ENCODE peak calls at places on chromosomes 4 and X, in four cellular contexts. One of them, this sample, is unnamed.

GRCh38 chr4:10212400-10212799 is 95.8 kb upstream of the WDR1 start:
- DNase-seq in K562: no peak
- DNase-seq in IMR-90: no peak
- DNase-seq in HEK293T: no peak
- DNase-seq in this sample: no peak

GRCh38 chr4:101785476-101785875 is 5.1 kb upstream of the BANK1 start:
- DNase-seq in IMR-90: no peak
- DNase-seq in K562: no peak
- DNase-seq in HEK293T: no peak
- DNase-seq in this sample: no peak

GRCh38 chr4:41600243-41600642 is 62.3 kb downstream of the LIMCH1 start:
- DNase-seq in K562: no peak
- DNase-seq in HEK293T: no peak
- DNase-seq in IMR-90: no peak
- DNase-seq in this sample: no peak

GRCh38 chr4:10656988-10657387 is 27.6 kb downstream of the CLNK start:
- DNase-seq in IMR-90: peak; percentile 43
- DNase-seq in K562: no peak
- DNase-seq in HEK293T: no peak
- DNase-seq in this sample: no peak

GRCh38 chr4:21986312-21986711 is 37.7 kb upstream of the KCNIP4 start:
- DNase-seq in HEK293T: no peak
- DNase-seq in IMR-90: no peak
- DNase-seq in K562: no peak
- DNase-seq in this sample: no peak

GRCh38 chr4:102537280-102537679 is 36.1 kb downstream of the NFKB1 start:
- DNase-seq in HEK293T: no peak
- DNase-seq in IMR-90: peak; percentile 46
- DNase-seq in K562: no peak
- DNase-seq in this sample: no peak

GRCh38 chr4:127239902-127240575 is 392.7 kb upstream of the INTU start:
- DNase-seq in K562: no peak
- DNase-seq in HEK293T: no peak
- DNase-seq in IMR-90: no peak
- DNase-seq in this sample: no peak

GRCh38 chr4:100935090-100935489 is 412.2 kb downstream of the PPP3CA start:
- DNase-seq in HEK293T: peak; percentile 7
- DNase-seq in IMR-90: peak; percentile 2
- DNase-seq in K562: no peak
- DNase-seq in this sample: peak; percentile 35

GRCh38 chr4:4182835-4183568 is 43.7 kb downstream of the OTOP1 start:
- DNase-seq in HEK293T: peak; percentile 65
- DNase-seq in K562: peak; percentile 48
- DNase-seq in IMR-90: no peak
- DNase-seq in this sample: peak; percentile 8

GRCh38 chrX:108186811-108187210 is 95.2 kb downstream of the ATG4A start:
- DNase-seq in HEK293T: no peak
- DNase-seq in IMR-90: peak; percentile 87
- DNase-seq in K562: no peak
- DNase-seq in this sample: peak; percentile 19

GRCh38 chr4:17336069-17336468 is 175.8 kb downstream of the QDPR start:
- DNase-seq in HEK293T: no peak
- DNase-seq in K562: no peak
- DNase-seq in IMR-90: no peak
- DNase-seq in this sample: no peak

GRCh38 chrX:16082470-16083085 is 40.8 kb upstream of the GRPR start:
- DNase-seq in HEK293T: no peak
- DNase-seq in IMR-90: no peak
- DNase-seq in K562: no peak
- DNase-seq in this sample: no peak

GRCh38 chr4:124931050-124931449 is 218.5 kb upstream of the ANKRD50 start:
- DNase-seq in HEK293T: peak; percentile 8
- DNase-seq in IMR-90: peak; percentile 77
- DNase-seq in K562: no peak
- DNase-seq in this sample: no peak

GRCh38 chrX:30967516-30967915 is 78.5 kb upstream of the TAB3 start:
- DNase-seq in HEK293T: no peak
- DNase-seq in K562: no peak
- DNase-seq in IMR-90: no peak
- DNase-seq in this sample: no peak

GRCh38 chrX:152878976-152879755 is 18.7 kb upstream of the ZNF185 start:
- DNase-seq in HEK293T: no peak
- DNase-seq in K562: no peak
- DNase-seq in IMR-90: no peak
- DNase-seq in this sample: no peak

GRCh38 chr4:36320130-36320902 is 38.9 kb downstream of the DTHD1 start:
- DNase-seq in HEK293T: no peak
- DNase-seq in K562: no peak
- DNase-seq in IMR-90: no peak
- DNase-seq in this sample: no peak

GRCh38 chrX:397575-397974 is 10.9 kb upstream of the PPP2R3B start:
- DNase-seq in HEK293T: no peak
- DNase-seq in K562: no peak
- DNase-seq in IMR-90: peak; percentile 46
- DNase-seq in this sample: no peak

GRCh38 chrX:44503550-44503949 is 39.1 kb downstream of the FUNDC1 start:
- DNase-seq in IMR-90: no peak
- DNase-seq in K562: no peak
- DNase-seq in HEK293T: no peak
- DNase-seq in this sample: no peak

GRCh38 chrX:140440891-140441290 is 64.0 kb downstream of the SOX3 start:
- DNase-seq in K562: no peak
- DNase-seq in IMR-90: peak; percentile 5
- DNase-seq in HEK293T: no peak
- DNase-seq in this sample: no peak

GRCh38 chr4:13528823-13529129 is 15.5 kb downstream of the NKX3-2 start:
- DNase-seq in IMR-90: no peak
- DNase-seq in K562: no peak
- DNase-seq in HEK293T: no peak
- DNase-seq in this sample: no peak

GRCh38 chr4:6470502-6471302 is 1.7 kb downstream of the PPP2R2C start:
- DNase-seq in IMR-90: peak; percentile 7
- DNase-seq in HEK293T: peak; percentile 51
- DNase-seq in K562: peak; percentile 61
- DNase-seq in this sample: peak; percentile 61

GRCh38 chrX:8586953-8587352 is 122.3 kb downstream of the VCX3B start:
- DNase-seq in K562: no peak
- DNase-seq in IMR-90: no peak
- DNase-seq in HEK293T: no peak
- DNase-seq in this sample: no peak

GRCh38 chrX:15906544-15906943 is 51.9 kb upstream of the AP1S2 start:
- DNase-seq in IMR-90: peak; percentile 5
- DNase-seq in HEK293T: no peak
- DNase-seq in K562: no peak
- DNase-seq in this sample: no peak

GRCh38 chrX:110733166-110733565 is 62.5 kb downstream of the CHRDL1 start:
- DNase-seq in K562: no peak
- DNase-seq in IMR-90: peak; percentile 17
- DNase-seq in HEK293T: no peak
- DNase-seq in this sample: no peak

GRCh38 chr4:122827258-122827887 is 742 bp downstream of the FGF2 start:
- DNase-seq in HEK293T: peak; percentile 69
- DNase-seq in K562: peak; percentile 62
- DNase-seq in IMR-90: peak; percentile 25
- DNase-seq in this sample: no peak

GRCh38 chr4:174154455-174154854 is 129.0 kb downstream of the FBXO8 start:
- DNase-seq in K562: peak; percentile 64
- DNase-seq in HEK293T: no peak
- DNase-seq in IMR-90: peak; percentile 76
- DNase-seq in this sample: peak; percentile 43

GRCh38 chr4:40576651-40577480 is 52.8 kb downstream of the RBM47 start:
- DNase-seq in HEK293T: no peak
- DNase-seq in IMR-90: peak; percentile 91
- DNase-seq in K562: peak; percentile 48
- DNase-seq in this sample: peak; percentile 98

GRCh38 chrX:138748480-138748879 is 37.0 kb upstream of the FGF13 start:
- DNase-seq in K562: peak; percentile 23
- DNase-seq in IMR-90: peak; percentile 6
- DNase-seq in HEK293T: no peak
- DNase-seq in this sample: no peak

GRCh38 chr4:156766846-156767245 is 204.8 kb downstream of the PDGFC start:
- DNase-seq in HEK293T: no peak
- DNase-seq in IMR-90: peak; percentile 60
- DNase-seq in K562: no peak
- DNase-seq in this sample: no peak

GRCh38 chr4:119861731-119862130 is 204.9 kb downstream of the MAD2L1 start:
- DNase-seq in HEK293T: no peak
- DNase-seq in K562: no peak
- DNase-seq in IMR-90: no peak
- DNase-seq in this sample: no peak

GRCh38 chr4:40617903-40618302 is 11.8 kb downstream of the RBM47 start:
- DNase-seq in K562: no peak
- DNase-seq in IMR-90: no peak
- DNase-seq in HEK293T: no peak
- DNase-seq in this sample: no peak

GRCh38 chr4:4647041-4647440 is 105.2 kb upstream of the STX18 start:
- DNase-seq in K562: no peak
- DNase-seq in IMR-90: peak; percentile 44
- DNase-seq in HEK293T: no peak
- DNase-seq in this sample: no peak

GRCh38 chr4:72679666-72680065 is 110.6 kb upstream of the ADAMTS3 start:
- DNase-seq in HEK293T: no peak
- DNase-seq in K562: no peak
- DNase-seq in IMR-90: no peak
- DNase-seq in this sample: no peak

GRCh38 chr4:108160741-108161352 is 7.9 kb downstream of the LEF1 start:
- DNase-seq in HEK293T: no peak
- DNase-seq in IMR-90: no peak
- DNase-seq in K562: no peak
- DNase-seq in this sample: no peak

GRCh38 chrX:129360175-129360574 is 163.1 kb downstream of the SMARCA1 start:
- DNase-seq in K562: peak; percentile 50
- DNase-seq in HEK293T: peak; percentile 67
- DNase-seq in IMR-90: peak; percentile 40
- DNase-seq in this sample: peak; percentile 60

GRCh38 chr4:124061413-124061812 is 651.1 kb downstream of the ANKRD50 start:
- DNase-seq in K562: no peak
- DNase-seq in IMR-90: peak; percentile 44
- DNase-seq in HEK293T: no peak
- DNase-seq in this sample: no peak

GRCh38 chr4:151184523-151185458 is 85.4 kb downstream of the RPS3A start:
- DNase-seq in IMR-90: peak; percentile 89
- DNase-seq in K562: no peak
- DNase-seq in HEK293T: no peak
- DNase-seq in this sample: peak; percentile 31
- TF ChIP-seq BHLHE40 in IMR-90: no peak
- TF ChIP-seq BHLHE40 in K562: no peak
- TF ChIP-seq BHLHE40 in HEK293T: no peak
- TF ChIP-seq BHLHE40 in this sample: no peak

DNA sequence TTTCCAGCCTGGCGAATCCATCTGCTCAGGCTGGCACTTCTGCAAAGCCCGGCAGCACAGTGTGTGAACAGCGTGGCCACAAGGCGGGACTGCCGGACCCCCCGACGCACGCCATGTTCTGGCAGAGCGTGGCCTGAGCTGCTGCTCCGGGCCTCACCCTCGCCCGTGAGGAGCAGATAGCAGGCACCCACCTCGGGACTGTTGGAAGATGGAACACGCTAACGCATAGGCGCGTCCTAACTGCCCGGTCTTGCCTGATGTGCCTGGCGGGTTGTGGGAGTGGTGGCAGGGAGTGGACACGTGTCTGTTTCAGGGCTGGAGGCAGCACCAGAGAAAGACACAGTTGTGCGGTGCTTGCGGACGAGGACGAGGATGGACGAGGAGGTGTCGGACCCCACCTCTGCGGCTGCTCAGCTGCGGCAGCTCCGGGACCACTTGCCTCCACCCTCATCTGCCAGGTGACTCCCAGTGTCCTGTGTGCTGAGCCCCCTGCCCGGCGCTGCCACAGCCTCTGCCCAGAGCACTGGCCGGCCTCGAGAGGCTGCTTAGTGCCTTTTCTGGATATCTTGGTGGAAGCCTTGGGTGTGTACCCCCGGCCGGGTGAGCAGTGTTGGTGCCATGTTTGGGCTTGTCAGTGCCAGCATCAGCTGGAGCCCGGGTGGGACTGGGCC is 28.2 kb downstream of the UVSSA start:
- DNase-seq in HEK293T: no peak
- DNase-seq in IMR-90: no peak
- DNase-seq in K562: no peak
- DNase-seq in this sample: no peak
- TF ChIP-seq BHLHE40 in HEK293T: no peak
- TF ChIP-seq BHLHE40 in IMR-90: no peak
- TF ChIP-seq BHLHE40 in K562: no peak
- TF ChIP-seq BHLHE40 in this sample: no peak

GRCh38 chr4:106869551-106869950 is 166.6 kb downstream of the DKK2 start:
- DNase-seq in IMR-90: no peak
- DNase-seq in K562: no peak
- DNase-seq in HEK293T: no peak
- DNase-seq in this sample: no peak

DNA sequence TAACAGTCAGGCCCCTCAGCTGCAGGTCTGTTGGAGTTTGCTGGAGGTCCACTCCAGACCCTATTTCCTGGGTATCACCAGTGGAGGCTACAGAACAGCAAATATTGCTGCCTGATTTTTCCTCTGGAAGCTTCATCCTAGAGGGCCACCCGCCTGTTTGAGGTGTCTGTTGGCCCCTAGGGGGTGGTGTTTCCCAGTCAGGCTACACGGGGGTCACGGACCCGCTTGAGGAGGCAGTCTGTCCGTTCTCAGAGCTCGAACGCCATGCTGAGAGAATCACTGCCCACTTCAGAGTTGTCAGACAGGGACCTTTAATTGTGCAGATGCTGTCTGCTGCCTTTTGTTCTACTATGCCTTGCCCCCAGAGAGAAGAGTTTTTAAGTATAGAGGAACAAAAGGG is 160.8 kb downstream of the DKK2 start:
- DNase-seq in IMR-90: no peak
- DNase-seq in K562: no peak
- DNase-seq in HEK293T: no peak
- DNase-seq in this sample: no peak
- TF ChIP-seq BHLHE40 in IMR-90: no peak
- TF ChIP-seq BHLHE40 in K562: no peak
- TF ChIP-seq BHLHE40 in HEK293T: no peak
- TF ChIP-seq BHLHE40 in this sample: no peak

GRCh38 chr4:168141733-168142132 is 49.4 kb downstream of the ANXA10 start:
- DNase-seq in HEK293T: no peak
- DNase-seq in IMR-90: no peak
- DNase-seq in K562: no peak
- DNase-seq in this sample: no peak

GRCh38 chr4:168139336-168139735 is 47.0 kb downstream of the ANXA10 start:
- DNase-seq in K562: no peak
- DNase-seq in HEK293T: no peak
- DNase-seq in IMR-90: peak; percentile 79
- DNase-seq in this sample: peak; percentile 18
- TF ChIP-seq BHLHE40 in K562: no peak
- TF ChIP-seq BHLHE40 in HEK293T: no peak
- TF ChIP-seq BHLHE40 in IMR-90: no peak
- TF ChIP-seq BHLHE40 in this sample: no peak

GRCh38 chr4:133839326-133839725 is 362.3 kb downstream of the PABPC4L start:
- DNase-seq in IMR-90: peak; percentile 12
- DNase-seq in K562: no peak
- DNase-seq in HEK293T: no peak
- DNase-seq in this sample: no peak
- TF ChIP-seq BHLHE40 in IMR-90: no peak
- TF ChIP-seq BHLHE40 in K562: no peak
- TF ChIP-seq BHLHE40 in HEK293T: no peak
- TF ChIP-seq BHLHE40 in this sample: no peak

This sample was measured in A549.